ENCODE peak calls at places on chromosome 21, in six cellular contexts. R is ovary, N is AG04450, X is A549, Z is left ventricle myocardium inferior, G is neural progenitor cell. K is an unnamed sample.

GRCh38 chr21:21196087-21196486 is 197.9 kb downstream of the NCAM2 start:
- DNase-seq in R (no peak), N (no peak), X (no peak), Z (no peak), G (no peak), K (no peak)

GRCh38 chr21:26280715-26281310 is 110.2 kb upstream of the APP start:
- DNase-seq in R (no peak), N (no peak), X (no peak), Z (no peak), G (peak; percentile 33), K (no peak)

GRCh38 chr21:16587671-16588379 is 858.0 kb downstream of the USP25 start:
- DNase-seq in R (peak; percentile 61), N (no peak), X (no peak), Z (no peak), G (peak; percentile 12), K (peak; percentile 13)

GRCh38 chr21:42611852-42612251 is 41.6 kb upstream of the PDE9A start:
- DNase-seq in R (no peak), N (no peak), X (no peak), Z (no peak), G (no peak), K (no peak)

GRCh38 chr21:42862774-42863503 is 16.4 kb downstream of the WDR4 start:
- DNase-seq in R (no peak), N (no peak), X (no peak), Z (no peak), G (no peak), K (peak; percentile 48)

GRCh38 chr21:43626390-43626789 is 32.9 kb downstream of the HSF2BP start:
- DNase-seq in R (no peak), N (no peak), X (no peak), Z (no peak), G (no peak), K (no peak)

GRCh38 chr21:44352253-44352860 is 1.1 kb upstream of the TRPM2 start:
- DNase-seq in R (no peak), N (no peak), X (no peak), Z (no peak), G (no peak), K (no peak)

GRCh38 chr21:18174370-18174769 is 70.3 kb upstream of the CHODL start:
- DNase-seq in R (no peak), N (no peak), X (no peak), Z (no peak), G (no peak), K (no peak)

GRCh38 chr21:16742116-16742515 is 770.7 kb upstream of the CXADR start:
- DNase-seq in R (peak; percentile 76), N (no peak), X (no peak), Z (peak; percentile 13), G (no peak), K (no peak)

GRCh38 chr21:32143222-32143939 is 135.5 kb downstream of the MIS18A start:
- DNase-seq in R (no peak), N (no peak), X (no peak), Z (peak; percentile 23), G (peak; percentile 39), K (no peak)

GRCh38 chr21:42466700-42467612 is 29.1 kb downstream of the RSPH1 start:
- DNase-seq in R (no peak), N (no peak), X (no peak), Z (no peak), G (peak; percentile 55), K (no peak)

GRCh38 chr21:33797565-33797964 is 118.0 kb downstream of the ATP5PO start:
- DNase-seq in R (no peak), N (no peak), X (no peak), Z (no peak), G (no peak), K (no peak)

GRCh38 chr21:33802458-33802857 is 113.1 kb downstream of the ATP5PO start:
- DNase-seq in R (no peak), N (no peak), X (no peak), Z (no peak), G (no peak), K (no peak)

GRCh38 chr21:33800753-33801423 is 114.7 kb downstream of the ATP5PO start:
- DNase-seq in R (no peak), N (no peak), X (no peak), Z (no peak), G (no peak), K (no peak)

GRCh38 chr21:33799378-33800090 is 116.1 kb downstream of the ATP5PO start:
- DNase-seq in R (no peak), N (no peak), X (no peak), Z (peak; percentile 41), G (peak; percentile 80), K (no peak)

DNA sequence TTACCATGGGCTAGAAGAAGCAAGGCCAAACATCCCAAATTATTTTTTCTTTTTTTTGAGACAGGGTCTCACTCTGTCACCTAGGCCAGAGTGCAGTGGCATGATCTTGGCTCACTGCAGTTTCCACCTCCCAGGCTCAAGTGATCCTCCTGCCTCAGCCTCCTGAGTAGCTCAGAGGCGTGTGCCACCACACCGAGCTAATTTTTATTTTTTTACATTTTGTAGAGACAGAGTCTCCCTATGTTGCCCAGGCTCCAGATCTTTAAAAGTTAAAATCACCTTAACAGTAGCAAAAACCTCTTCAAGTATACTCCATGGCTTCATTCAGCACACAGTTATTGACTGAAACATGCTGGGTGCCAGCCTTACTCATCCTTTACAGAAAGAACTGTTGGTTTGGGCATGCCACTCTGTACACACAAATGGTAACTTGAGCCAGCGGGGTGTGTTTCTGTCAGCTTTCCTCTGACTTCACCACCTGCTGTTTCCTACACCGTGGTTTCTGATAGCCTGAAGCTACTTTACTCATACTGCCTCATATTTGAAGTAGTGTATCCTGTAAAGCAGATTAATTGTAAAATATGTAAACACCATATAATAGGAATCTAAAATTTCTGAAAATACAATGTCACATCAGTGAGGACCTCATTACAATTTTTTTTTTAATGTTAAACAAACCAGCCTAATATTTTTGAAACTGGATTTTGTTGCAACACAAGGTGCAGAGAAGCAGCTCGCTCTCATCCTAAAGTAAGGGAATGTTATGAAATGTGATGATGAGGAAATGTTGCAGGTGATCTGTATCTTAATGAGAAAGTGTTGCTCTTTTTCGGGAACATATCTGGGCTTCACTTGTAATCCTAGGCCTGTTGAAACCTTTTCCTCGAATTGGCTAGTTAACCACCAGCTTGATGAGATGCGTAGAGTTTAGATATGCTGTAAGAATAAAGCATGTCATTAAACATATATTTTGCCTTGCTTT is 113.9 kb downstream of the ATP5PO start:
- DNase-seq in R (no peak), N (peak; percentile 23), X (peak; percentile 14), Z (no peak), G (peak; percentile 66), K (no peak)
- H3K27ac ChIP-seq in R (peak overlapping the region; percentile 0), N (no peak overlapping the region), X (peak overlapping the region; percentile 71), Z (peak overlapping the region; percentile 27), G (peak overlapping the region; percentile 60), K (no peak overlapping the region)

DNA sequence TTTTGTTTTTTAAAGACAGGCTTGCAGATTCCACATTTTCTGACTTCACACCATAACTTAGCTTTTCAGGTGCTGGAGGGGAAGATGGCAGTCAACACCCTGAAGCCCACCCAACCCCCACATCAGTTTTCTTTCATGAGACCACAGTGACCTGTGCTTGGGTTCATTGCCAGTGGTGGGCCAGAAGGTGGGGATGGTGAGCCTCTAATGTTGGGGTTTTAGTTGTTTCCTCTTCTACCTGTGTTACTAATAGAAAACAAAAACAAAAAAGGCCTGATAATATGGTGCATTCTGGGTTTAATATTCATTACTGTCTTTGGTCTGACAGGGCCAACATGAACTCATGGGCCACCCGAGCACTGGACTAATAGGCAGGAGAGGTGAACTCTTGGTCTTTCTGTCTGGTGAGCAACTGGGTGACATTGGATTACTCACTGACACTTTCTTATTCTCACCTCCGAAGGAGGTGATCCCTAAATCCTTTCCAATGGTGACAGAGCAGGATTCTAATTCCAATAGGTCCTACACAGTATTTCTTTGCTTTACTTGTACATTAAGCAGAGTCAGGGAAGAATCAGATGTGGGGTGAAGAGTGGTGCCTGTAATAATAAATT is 132.8 kb downstream of the CLIC6 start:
- DNase-seq in R (no peak), N (no peak), X (peak; percentile 22), Z (no peak), G (no peak), K (no peak)
- TF ChIP-seq CTCF in R (peak; percentile 8), N (peak; percentile 23), X (peak; percentile 28), Z (no peak), G (peak; percentile 49), K (no peak)

GRCh38 chr21:36422279-36423098 is 37.3 kb downstream of the CHAF1B start:
- DNase-seq in R (no peak), N (peak; percentile 21), X (peak; percentile 54), Z (peak; percentile 37), G (peak; percentile 79), K (peak; percentile 38)
- H3K27ac ChIP-seq in R (no peak overlapping the region), N (no peak overlapping the region), X (peak overlapping the region; percentile 67), Z (no peak overlapping the region), G (no peak overlapping the region), K (no peak overlapping the region)

GRCh38 chr21:39125752-39126485 is 57.3 kb downstream of the PSMG1 start:
- DNase-seq in R (peak; percentile 64), N (peak; percentile 49), X (no peak), Z (no peak), G (peak; percentile 78), K (no peak)
- TF ChIP-seq CTCF in R (peak; percentile 47), N (peak; percentile 78), X (peak; percentile 45), Z (peak; percentile 76), G (peak; percentile 64), K (peak; percentile 35)

DNA sequence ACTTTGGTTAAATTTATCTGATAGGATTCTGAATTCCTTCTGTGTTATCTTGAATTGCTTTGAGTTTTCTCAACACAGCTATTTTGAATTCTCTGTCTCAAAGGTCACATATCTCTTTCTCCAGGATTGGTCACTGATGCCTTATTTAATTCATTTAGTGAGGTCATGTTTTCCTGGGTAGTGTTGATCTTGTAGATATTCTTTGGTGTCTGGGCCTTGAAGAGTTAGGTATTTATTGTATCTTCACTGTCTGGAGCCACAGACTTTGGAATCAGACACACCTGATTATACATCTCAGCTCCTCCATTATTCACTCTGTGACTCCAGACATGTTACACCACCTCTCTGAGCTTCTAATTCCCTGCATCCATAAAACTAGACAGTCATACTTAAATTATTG is 34.2 kb upstream of the ETS2 start:
- DNase-seq in R (no peak), N (no peak), X (no peak), Z (no peak), G (no peak), K (no peak)
- H3K27ac ChIP-seq in R (no peak overlapping the region), N (no peak overlapping the region), X (peak overlapping the region; percentile 36), Z (no peak overlapping the region), G (no peak overlapping the region), K (no peak overlapping the region)

GRCh38 chr21:45498646-45499000 is 43.6 kb downstream of the SLC19A1 start:
- DNase-seq in R (peak; percentile 6), N (no peak), X (no peak), Z (no peak), G (no peak), K (no peak)
- TF ChIP-seq CTCF in R (no peak), N (no peak), X (no peak), Z (no peak), G (no peak), K (no peak)

DNA sequence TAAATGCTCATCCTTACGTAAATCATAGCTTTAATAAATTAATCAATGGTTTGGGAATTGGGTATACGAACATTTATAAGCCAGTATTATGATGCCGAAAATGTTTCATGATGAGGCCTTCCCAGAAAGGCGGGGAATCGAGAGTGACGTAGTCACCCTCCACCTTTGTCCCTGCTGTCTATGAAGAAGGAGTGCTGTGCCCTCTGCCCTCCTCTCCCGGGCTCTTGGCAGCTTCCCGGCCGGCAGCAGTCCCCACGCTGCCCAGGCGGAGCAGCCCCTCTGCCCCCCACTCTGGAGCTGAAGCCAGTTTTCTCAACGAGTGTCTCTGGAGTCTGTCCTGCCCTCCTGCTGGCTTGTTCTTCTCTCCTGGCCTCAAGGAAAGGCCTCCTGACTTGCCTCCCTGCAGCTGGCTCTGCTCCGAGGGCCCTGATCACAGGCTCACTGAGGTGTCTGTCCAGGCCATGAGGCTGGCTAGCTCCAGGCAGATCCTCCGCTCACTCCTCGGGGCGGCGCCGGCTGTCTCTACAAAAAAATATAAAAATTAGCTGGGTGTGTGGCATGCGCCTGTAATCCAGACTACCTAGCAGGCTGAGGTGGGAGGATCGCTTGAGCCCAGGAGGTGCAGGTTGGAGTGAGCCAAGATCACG is 150.7 kb upstream of the COL6A1 start:
- DNase-seq in R (no peak), N (no peak), X (no peak), Z (no peak), G (no peak), K (no peak)
- H3K27ac ChIP-seq in R (no peak overlapping the region), N (no peak overlapping the region), X (no peak overlapping the region), Z (no peak overlapping the region), G (no peak overlapping the region), K (no peak overlapping the region)

K was measured in pancreas.